ENCODE peak calls at places on chromosome 12, in five cellular contexts. C is mesenchymal stem cell; T is activated naive CD8-positive, alpha-beta T cell treated with anti-CD3 and anti-CD28 coated beads for 36 hours; F is kidney glomerular epithelial cell; L is cardiac fibroblast. I is an unnamed sample.

GRCh38 chr12:92845320-92845719 is 83.8 kb downstream of the EEA1 start:
- DNase-seq in C (no peak), T (no peak), F (no peak), L (no peak), I (no peak)

GRCh38 chr12:83468988-83469908 is 782.5 kb downstream of the TMTC2 start:
- DNase-seq in C (no peak), T (no peak), F (no peak), L (no peak), I (no peak)

GRCh38 chr12:10214131-10214876 is 1.6 kb downstream of the GABARAPL1 start:
- DNase-seq in C (peak; percentile 74), T (no peak), F (peak; percentile 74), L (peak; percentile 60), I (peak; percentile 67)

GRCh38 chr12:4450551-4451112 is 5.0 kb upstream of the FGF6 start:
- DNase-seq in C (no peak), T (no peak), F (no peak), L (no peak), I (no peak)

GRCh38 chr12:106139422-106140141 is 828 bp upstream of the NUAK1 start:
- DNase-seq in C (peak; percentile 82), T (peak; percentile 33), F (peak; percentile 79), L (peak; percentile 73), I (peak; percentile 79)

GRCh38 chr12:53751336-53752191 is at the start of gene CISTR:
- DNase-seq in C (peak; percentile 20), T (peak; percentile 46), F (no peak), L (no peak), I (no peak)

GRCh38 chr12:67085699-67086098 is 183.5 kb upstream of the CAND1 start:
- DNase-seq in C (no peak), T (no peak), F (peak; percentile 58), L (no peak), I (no peak)

GRCh38 chr12:111757361-111758119 is 9.2 kb upstream of the ALDH2 start:
- DNase-seq in C (peak; percentile 82), T (no peak), F (no peak), L (peak; percentile 32), I (no peak)

GRCh38 chr12:93122089-93122488 is 193.0 kb upstream of the EEA1 start:
- DNase-seq in C (peak; percentile 56), T (no peak), F (peak; percentile 88), L (peak; percentile 96), I (no peak)

GRCh38 chr12:13079440-13079906 is 24.0 kb downstream of the GSG1 start:
- DNase-seq in C (no peak), T (no peak), F (no peak), L (no peak), I (peak; percentile 98)